ENCODE peak calls at places on chromosomes 6 and 20, in six cellular contexts. W is PC-9, K is AG04450, O is SK-N-SH, N is Peyer's patch, Q is tibial artery. Z is an unnamed sample.
A peak's percentile ranks its signal among the peaks of the same experiment; 100 is the strongest.

GRCh38 chr6:135056632-135057031 is 2.0 kb upstream of the HBS1L start:
- DNase-seq in Q (no peak), W (no peak), O (no peak), N (no peak), K (no peak), Z (no peak)

GRCh38 chr6:32472781-32473377 is 33.2 kb downstream of the HLA-DRA start:
- DNase-seq in W (no peak), O (no peak), N (no peak), K (no peak), Q (no peak), Z (no peak)

GRCh38 chr6:75130784-75131183 is 75.1 kb downstream of the COL12A1 start:
- DNase-seq in Q (peak; percentile 69), K (no peak), N (no peak), O (no peak), W (no peak), Z (no peak)

GRCh38 chr6:47047479-47048411 is 5.6 kb upstream of the ADGRF1 start:
- DNase-seq in K (peak; percentile 18), N (peak; percentile 50), W (peak; percentile 72), O (peak; percentile 33), Q (no peak), Z (no peak)

GRCh38 chr20:36465109-36466080 is 75.9 kb upstream of the MYL9 start:
- DNase-seq in N (peak; percentile 64), K (peak; percentile 29), Q (peak; percentile 68), O (no peak), W (peak; percentile 64), Z (no peak)

GRCh38 chr6:16136536-16137450 is 7.9 kb downstream of the MYLIP start:
- DNase-seq in W (peak; percentile 17), Q (no peak), O (no peak), N (no peak), K (peak; percentile 60), Z (no peak)

GRCh38 chr6:5442319-5442718 is 181.0 kb downstream of the FARS2 start:
- DNase-seq in O (no peak), N (no peak), K (no peak), W (no peak), Q (no peak), Z (no peak)

GRCh38 chr6:88179692-88180091 is 13.5 kb upstream of the CNR1 start:
- DNase-seq in Q (no peak), O (no peak), N (no peak), W (no peak), K (no peak), Z (no peak)

GRCh38 chr6:84645000-84645399 is 119.4 kb downstream of the TBX18 start:
- DNase-seq in W (no peak), O (no peak), Q (no peak), K (no peak), N (no peak), Z (no peak)

GRCh38 chr6:130425532-130425931 is 59.7 kb downstream of the TMEM200A start:
- DNase-seq in W (no peak), K (no peak), N (no peak), O (no peak), Q (no peak), Z (no peak)

GRCh38 chr6:153016846-153017245 is 14.3 kb upstream of the MTRF1L start:
- DNase-seq in N (no peak), Q (no peak), O (no peak), K (no peak), W (no peak), Z (no peak)

GRCh38 chr6:133809406-133809805 is 79.5 kb upstream of the TCF21 start:
- DNase-seq in K (no peak), W (no peak), Q (no peak), N (no peak), O (no peak), Z (no peak)

GRCh38 chr20:44089987-44090674 is 96.9 kb downstream of the JPH2 start:
- DNase-seq in K (no peak), O (no peak), W (no peak), N (no peak), Q (no peak), Z (no peak)

GRCh38 chr6:145442110-145442509 is 293.2 kb downstream of the EPM2A start:
- DNase-seq in O (no peak), Q (no peak), W (no peak), K (no peak), N (no peak), Z (no peak)
- H3K9me3 ChIP-seq in O (no peaks in the 10 kb centered on the region), Q (no peaks in the 10 kb centered on the region), W (peaks cover 22% of the 10 kb centered on the region), K (no peaks in the 10 kb centered on the region), N (no peaks in the 10 kb centered on the region), Z (peaks cover 16% of the 10 kb centered on the region)

GRCh38 chr6:99458319-99458718 is 33.2 kb upstream of the PNISR start:
- DNase-seq in W (no peak), N (no peak), Q (no peak), K (no peak), O (no peak), Z (no peak)
- TF ChIP-seq CTCF in W (peak; percentile 52), N (no peak), Q (no peak), K (peak; percentile 37), O (peak; percentile 58), Z (no peak)

GRCh38 chr6:167571550-167571949 is 246.7 kb downstream of the TTLL2 start:
- DNase-seq in W (no peak), N (no peak), Q (no peak), K (no peak), O (no peak), Z (no peak)
- H3K9me3 ChIP-seq in W (no peaks in the 10 kb centered on the region), N (no peaks in the 10 kb centered on the region), Q (no peaks in the 10 kb centered on the region), K (peaks cover 92% of the 10 kb centered on the region), O (no peaks in the 10 kb centered on the region), Z (no peaks in the 10 kb centered on the region)

DNA sequence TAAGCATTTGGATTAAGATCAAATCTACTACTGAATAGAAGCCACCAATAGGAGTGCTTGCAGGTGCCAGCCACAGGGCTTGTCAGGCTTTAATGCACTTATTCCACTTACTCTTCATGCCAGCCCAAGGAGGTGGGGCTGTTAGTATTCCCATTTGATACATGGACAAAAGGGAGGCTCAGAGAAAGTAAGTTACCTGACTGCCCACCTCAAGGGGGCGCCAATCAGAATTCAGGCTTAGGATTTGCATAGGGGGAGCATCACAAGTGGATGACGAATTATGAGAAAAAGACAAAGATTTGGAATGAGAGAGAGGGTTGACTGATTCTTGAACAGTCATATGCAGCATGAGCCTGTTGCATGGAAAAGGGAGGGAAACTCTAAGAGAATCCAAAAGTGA is 188.4 kb upstream of the TSHZ2 start:
- DNase-seq in O (no peak), W (no peak), K (no peak), N (no peak), Q (no peak), Z (no peak)
- TF ChIP-seq CTCF in O (peak; percentile 48), W (peak; percentile 53), K (peak; percentile 20), N (no peak), Q (no peak), Z (no peak)

GRCh38 chr6:164336455-164336854 is 921.9 kb downstream of the QKI start:
- DNase-seq in W (no peak), Q (no peak), O (no peak), N (no peak), K (no peak), Z (no peak)

GRCh38 chr6:164325168-164325567 is 910.6 kb downstream of the QKI start:
- DNase-seq in O (no peak), N (no peak), K (no peak), W (no peak), Q (no peak), Z (no peak)

DNA sequence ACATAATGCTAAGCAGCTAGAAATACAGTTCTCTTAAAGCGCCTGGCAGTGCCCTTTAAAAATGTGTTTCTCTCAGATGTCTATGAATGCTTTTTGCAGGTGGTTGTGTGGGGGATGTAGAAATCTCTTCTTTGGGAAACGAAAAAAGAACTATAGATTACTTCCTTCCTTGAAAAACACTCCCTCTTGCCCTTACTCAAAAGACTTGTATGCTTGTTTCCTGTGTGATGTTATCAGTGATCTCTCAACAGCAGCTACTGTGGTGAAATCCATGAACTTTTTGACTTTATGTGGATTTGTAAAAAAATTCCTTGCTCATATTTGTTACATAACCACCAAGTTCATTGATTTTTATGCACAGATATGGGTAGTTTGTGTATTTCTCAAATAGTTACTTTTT is 916.5 kb downstream of the QKI start:
- DNase-seq in K (no peak), W (no peak), Q (no peak), O (no peak), N (no peak), Z (no peak)
- H3K9me3 ChIP-seq in K (peaks cover 9% of the 10 kb centered on the region), W (no peaks in the 10 kb centered on the region), Q (no peaks in the 10 kb centered on the region), O (no peaks in the 10 kb centered on the region), N (no peaks in the 10 kb centered on the region), Z (no peaks in the 10 kb centered on the region)

GRCh38 chr6:127420558-127420957 is 38.6 kb downstream of the KIAA0408 start:
- DNase-seq in O (peak; percentile 53), Q (peak; percentile 74), K (peak; percentile 76), W (peak; percentile 56), N (no peak), Z (peak; percentile 46)
- TF ChIP-seq CTCF in O (peak; percentile 56), Q (peak; percentile 30), K (peak; percentile 46), W (peak; percentile 66), N (peak; percentile 66), Z (peak; percentile 37)

GRCh38 chr6:25132934-25133333 is 146.2 kb upstream of the CARMIL1 start:
- DNase-seq in N (no peak), Q (no peak), K (no peak), W (no peak), O (no peak), Z (no peak)
- H3K9me3 ChIP-seq in N (no peaks in the 10 kb centered on the region), Q (no peaks in the 10 kb centered on the region), K (peaks cover 3% of the 10 kb centered on the region), W (peaks cover 18% of the 10 kb centered on the region), O (peaks cover 13% of the 10 kb centered on the region), Z (no peaks in the 10 kb centered on the region)

GRCh38 chr20:45823949-45824835 is 2.9 kb downstream of the TNNC2 start:
- DNase-seq in O (peak; percentile 62), Q (peak; percentile 73), K (no peak), N (peak; percentile 80), W (peak; percentile 25), Z (no peak)
- TF ChIP-seq CTCF in O (no peak), Q (peak; percentile 36), K (peak; percentile 37), N (peak; percentile 69), W (peak; percentile 17), Z (no peak)

DNA sequence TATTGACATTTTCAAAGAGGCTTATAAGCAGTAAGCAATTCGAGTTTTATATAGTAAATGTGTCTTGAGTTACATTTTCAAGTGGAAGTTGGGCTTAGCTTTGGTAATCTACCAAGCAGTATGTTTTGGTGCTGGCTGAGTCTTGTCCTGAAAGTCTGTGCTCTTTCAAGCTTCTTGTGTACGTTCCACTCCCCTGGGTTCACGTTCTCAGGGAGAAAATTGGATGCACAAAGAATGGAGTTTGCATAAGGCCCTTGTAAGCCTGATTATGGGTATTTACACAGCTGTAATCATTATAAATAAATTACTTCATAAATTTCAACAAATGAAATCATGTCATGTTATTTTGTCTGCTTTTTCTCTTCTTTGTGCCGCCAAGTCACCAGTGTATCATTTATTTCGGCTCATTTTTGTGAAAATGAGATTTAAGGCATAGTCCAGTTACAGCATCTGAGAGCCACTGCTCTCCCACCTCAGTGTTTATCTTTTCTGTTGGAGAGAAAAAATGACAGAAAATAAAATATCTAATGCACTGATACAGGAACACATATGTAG is 262.5 kb downstream of the BTBD3 start:
- DNase-seq in K (no peak), W (no peak), N (no peak), Q (no peak), O (peak; percentile 1), Z (no peak)
- H3K9me3 ChIP-seq in K (no peaks in the 10 kb centered on the region), W (no peaks in the 10 kb centered on the region), N (no peaks in the 10 kb centered on the region), Q (no peaks in the 10 kb centered on the region), O (peaks cover 4% of the 10 kb centered on the region), Z (no peaks in the 10 kb centered on the region)

DNA sequence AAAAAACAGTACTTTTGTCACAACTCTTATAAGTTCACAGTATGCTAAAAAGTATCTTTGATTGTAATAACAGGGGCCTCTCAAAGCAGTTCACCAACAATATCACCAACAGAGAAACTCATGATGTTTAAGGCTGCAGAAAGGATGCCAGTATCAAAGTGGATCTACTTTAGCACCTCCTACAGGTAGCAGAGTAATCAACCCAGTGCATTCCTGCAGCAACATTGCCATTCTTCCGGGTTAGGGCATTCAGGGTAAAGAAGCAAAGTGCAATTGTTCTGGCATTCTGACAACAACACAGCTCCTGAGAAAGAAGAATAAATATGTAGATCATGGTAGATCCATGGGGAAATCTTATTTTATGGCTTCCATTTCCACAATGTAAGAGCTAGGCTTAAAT is 7.6 kb upstream of the SLC17A4 start:
- DNase-seq in W (no peak), O (no peak), K (no peak), N (no peak), Q (no peak), Z (no peak)
- TF ChIP-seq CTCF in W (no peak), O (no peak), K (no peak), N (peak; percentile 68), Q (no peak), Z (no peak)

Z was measured in thoracic aorta.